ENCODE peak calls at places on chromosomes 1 and 21, in seven cellular contexts. One of them, this sample, is unnamed.

GRCh38 chr1:41670558-41670957 is 186.1 kb upstream of the EDN2 start:
- DNase-seq in CD4-positive, CD25-positive, alpha-beta regulatory T cell: no peak
- DNase-seq in vagina: no peak
- DNase-seq in CD8-positive, alpha-beta memory T cell: no peak
- DNase-seq in CD4-positive, alpha-beta T cell: no peak
- DNase-seq in left ventricle myocardium inferior: no peak
- DNase-seq in psoas muscle: no peak
- DNase-seq in this sample: peak; percentile 58

GRCh38 chr1:41024953-41025352 is 3.4 kb upstream of the SLFNL1 start:
- DNase-seq in CD4-positive, CD25-positive, alpha-beta regulatory T cell: no peak
- DNase-seq in vagina: no peak
- DNase-seq in CD8-positive, alpha-beta memory T cell: no peak
- DNase-seq in CD4-positive, alpha-beta T cell: no peak
- DNase-seq in left ventricle myocardium inferior: no peak
- DNase-seq in psoas muscle: no peak
- DNase-seq in this sample: no peak

GRCh38 chr1:171909711-171910110 is 68.4 kb downstream of the DNM3 start:
- DNase-seq in CD4-positive, CD25-positive, alpha-beta regulatory T cell: no peak
- DNase-seq in vagina: no peak
- DNase-seq in CD8-positive, alpha-beta memory T cell: no peak
- DNase-seq in CD4-positive, alpha-beta T cell: no peak
- DNase-seq in left ventricle myocardium inferior: no peak
- DNase-seq in psoas muscle: no peak
- DNase-seq in this sample: no peak

GRCh38 chr1:58722967-58723366 is 23.1 kb upstream of the MYSM1 start:
- DNase-seq in CD4-positive, CD25-positive, alpha-beta regulatory T cell: no peak
- DNase-seq in vagina: no peak
- DNase-seq in CD8-positive, alpha-beta memory T cell: no peak
- DNase-seq in CD4-positive, alpha-beta T cell: no peak
- DNase-seq in left ventricle myocardium inferior: no peak
- DNase-seq in psoas muscle: no peak
- DNase-seq in this sample: no peak

GRCh38 chr21:36207577-36208320 is 51.1 kb downstream of the DOP1B start:
- DNase-seq in CD4-positive, CD25-positive, alpha-beta regulatory T cell: no peak
- DNase-seq in vagina: no peak
- DNase-seq in CD8-positive, alpha-beta memory T cell: no peak
- DNase-seq in CD4-positive, alpha-beta T cell: no peak
- DNase-seq in left ventricle myocardium inferior: no peak
- DNase-seq in psoas muscle: no peak
- DNase-seq in this sample: no peak

GRCh38 chr1:197180252-197180878 is 33.9 kb upstream of the ASPM start:
- DNase-seq in CD4-positive, CD25-positive, alpha-beta regulatory T cell: peak; percentile 44
- DNase-seq in vagina: no peak
- DNase-seq in CD8-positive, alpha-beta memory T cell: peak; percentile 7
- DNase-seq in CD4-positive, alpha-beta T cell: no peak
- DNase-seq in left ventricle myocardium inferior: no peak
- DNase-seq in psoas muscle: no peak
- DNase-seq in this sample: no peak

GRCh38 chr21:45970674-45971486 is 10.7 kb upstream of the COL6A1 start:
- DNase-seq in CD4-positive, CD25-positive, alpha-beta regulatory T cell: peak; percentile 33
- DNase-seq in vagina: no peak
- DNase-seq in CD8-positive, alpha-beta memory T cell: no peak
- DNase-seq in CD4-positive, alpha-beta T cell: peak; percentile 37
- DNase-seq in left ventricle myocardium inferior: peak; percentile 76
- DNase-seq in psoas muscle: peak; percentile 82
- DNase-seq in this sample: peak; percentile 60

GRCh38 chr1:226655251-226656163 is 83.6 kb downstream of the ITPKB start:
- DNase-seq in CD4-positive, CD25-positive, alpha-beta regulatory T cell: no peak
- DNase-seq in vagina: no peak
- DNase-seq in CD8-positive, alpha-beta memory T cell: peak; percentile 31
- DNase-seq in CD4-positive, alpha-beta T cell: no peak
- DNase-seq in left ventricle myocardium inferior: peak; percentile 18
- DNase-seq in psoas muscle: peak; percentile 54
- DNase-seq in this sample: peak; percentile 42

GRCh38 chr1:155145491-155145890 is 5.2 kb upstream of the DPM3 start:
- DNase-seq in CD4-positive, CD25-positive, alpha-beta regulatory T cell: no peak
- DNase-seq in vagina: no peak
- DNase-seq in CD8-positive, alpha-beta memory T cell: no peak
- DNase-seq in CD4-positive, alpha-beta T cell: no peak
- DNase-seq in left ventricle myocardium inferior: no peak
- DNase-seq in psoas muscle: no peak
- DNase-seq in this sample: no peak

DNA sequence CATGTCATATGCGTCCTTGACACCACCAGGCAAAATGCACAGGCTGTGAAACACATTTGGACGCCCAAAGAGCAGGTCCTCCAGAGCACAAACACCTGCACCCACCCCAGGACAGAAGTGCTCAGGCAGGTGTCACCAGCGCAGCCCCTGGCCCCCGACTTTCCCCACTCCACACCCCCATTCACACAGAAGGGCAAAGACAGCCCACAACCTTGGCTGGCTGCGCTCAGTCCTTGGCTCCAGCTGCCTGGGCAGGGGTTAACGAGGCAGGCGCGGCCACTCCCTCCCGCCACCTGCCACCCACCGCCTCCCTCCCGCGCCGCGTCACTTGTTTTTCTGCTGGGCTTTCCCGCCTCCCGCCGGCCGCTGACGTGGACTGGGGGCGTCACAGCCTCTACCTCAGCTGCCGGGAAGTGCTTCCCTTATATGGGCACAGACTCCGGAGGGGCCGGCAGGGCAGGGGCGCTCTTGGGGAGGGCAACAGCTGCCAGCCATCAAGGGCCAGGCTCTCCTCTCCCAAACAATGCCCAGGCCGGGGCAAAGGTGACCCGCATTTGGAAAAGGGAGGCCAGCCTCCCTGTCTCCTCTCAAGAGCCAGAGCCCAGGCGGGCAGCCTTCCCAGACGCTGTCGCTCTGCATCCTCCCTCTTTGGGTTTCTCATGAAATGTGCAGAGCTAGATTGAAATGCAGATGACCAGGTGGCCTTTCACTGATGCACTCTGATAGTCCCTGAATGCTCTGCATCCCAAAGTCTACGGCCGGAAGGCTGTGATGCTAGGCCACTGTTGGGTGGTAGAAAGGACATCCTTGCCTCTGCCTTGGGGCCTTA is 14.8 kb upstream of the BTG2 start:
- DNase-seq in CD4-positive, CD25-positive, alpha-beta regulatory T cell: peak; percentile 97
- DNase-seq in vagina: no peak
- DNase-seq in CD8-positive, alpha-beta memory T cell: peak; percentile 97
- DNase-seq in CD4-positive, alpha-beta T cell: peak; percentile 97
- DNase-seq in left ventricle myocardium inferior: peak; percentile 94
- DNase-seq in psoas muscle: peak; percentile 98
- DNase-seq in this sample: peak; percentile 77
- H3K27ac ChIP-seq in CD4-positive, CD25-positive, alpha-beta regulatory T cell: peak overlapping the region; percentile 100
- H3K27ac ChIP-seq in vagina: peak overlapping the region; percentile 89
- H3K27ac ChIP-seq in CD8-positive, alpha-beta memory T cell: peak overlapping the region; percentile 99
- H3K27ac ChIP-seq in CD4-positive, alpha-beta T cell: peak overlapping the region; percentile 99
- H3K27ac ChIP-seq in left ventricle myocardium inferior: peak overlapping the region; percentile 90
- H3K27ac ChIP-seq in psoas muscle: peak overlapping the region; percentile 91
- H3K27ac ChIP-seq in this sample: peak overlapping the region; percentile 65

GRCh38 chr1:23123528-23123927 is 45.1 kb downstream of the LUZP1 start:
- DNase-seq in CD4-positive, CD25-positive, alpha-beta regulatory T cell: no peak
- DNase-seq in vagina: no peak
- DNase-seq in CD8-positive, alpha-beta memory T cell: no peak
- DNase-seq in CD4-positive, alpha-beta T cell: no peak
- DNase-seq in left ventricle myocardium inferior: no peak
- DNase-seq in psoas muscle: no peak
- DNase-seq in this sample: no peak

GRCh38 chr1:23122796-23123195 is 45.9 kb downstream of the LUZP1 start:
- DNase-seq in CD4-positive, CD25-positive, alpha-beta regulatory T cell: no peak
- DNase-seq in vagina: no peak
- DNase-seq in CD8-positive, alpha-beta memory T cell: no peak
- DNase-seq in CD4-positive, alpha-beta T cell: no peak
- DNase-seq in left ventricle myocardium inferior: no peak
- DNase-seq in psoas muscle: no peak
- DNase-seq in this sample: no peak

GRCh38 chr1:23120383-23120782 is 48.3 kb downstream of the LUZP1 start:
- DNase-seq in CD4-positive, CD25-positive, alpha-beta regulatory T cell: no peak
- DNase-seq in vagina: no peak
- DNase-seq in CD8-positive, alpha-beta memory T cell: no peak
- DNase-seq in CD4-positive, alpha-beta T cell: no peak
- DNase-seq in left ventricle myocardium inferior: no peak
- DNase-seq in psoas muscle: no peak
- DNase-seq in this sample: no peak

GRCh38 chr1:23124259-23125026 is 44.2 kb downstream of the LUZP1 start:
- DNase-seq in CD4-positive, CD25-positive, alpha-beta regulatory T cell: no peak
- DNase-seq in vagina: no peak
- DNase-seq in CD8-positive, alpha-beta memory T cell: no peak
- DNase-seq in CD4-positive, alpha-beta T cell: no peak
- DNase-seq in left ventricle myocardium inferior: no peak
- DNase-seq in psoas muscle: no peak
- DNase-seq in this sample: no peak

DNA sequence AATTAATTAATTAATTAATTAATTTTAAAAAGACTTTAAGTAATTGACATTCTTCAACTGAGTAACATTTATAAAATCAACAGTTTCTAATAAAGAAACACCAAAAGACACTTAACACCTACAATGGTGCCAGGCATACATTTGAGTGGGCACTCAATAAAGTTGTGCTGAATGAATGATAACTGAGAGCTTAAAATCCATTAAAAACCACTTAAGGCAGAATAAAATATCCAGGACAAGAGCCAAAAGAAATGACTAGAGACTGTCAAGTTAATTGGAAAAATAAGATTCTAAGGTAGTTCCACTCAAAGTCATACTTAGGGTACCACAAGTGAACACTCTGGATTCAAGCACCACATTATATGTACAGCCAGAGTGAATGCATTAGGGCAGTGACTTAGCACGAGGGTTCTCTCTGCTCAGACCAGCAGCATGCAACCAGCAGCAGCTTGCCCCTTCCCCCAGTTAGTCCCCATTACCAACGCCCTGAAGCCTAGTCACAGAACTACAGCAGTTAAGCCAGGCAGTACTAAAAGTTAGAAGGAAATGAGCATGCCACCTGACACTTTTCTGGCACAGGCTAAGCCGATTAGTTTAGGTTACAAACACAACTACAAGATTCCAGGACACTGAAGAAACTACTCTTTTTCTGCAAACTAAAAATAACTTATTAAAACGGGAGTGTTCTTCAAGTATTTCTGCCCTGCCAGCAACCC is 46.5 kb downstream of the LUZP1 start:
- DNase-seq in CD4-positive, CD25-positive, alpha-beta regulatory T cell: no peak
- DNase-seq in vagina: no peak
- DNase-seq in CD8-positive, alpha-beta memory T cell: no peak
- DNase-seq in CD4-positive, alpha-beta T cell: no peak
- DNase-seq in left ventricle myocardium inferior: no peak
- DNase-seq in psoas muscle: no peak
- DNase-seq in this sample: no peak
- H3K27ac ChIP-seq in CD4-positive, CD25-positive, alpha-beta regulatory T cell: no peak overlapping the region
- H3K27ac ChIP-seq in vagina: no peak overlapping the region
- H3K27ac ChIP-seq in CD8-positive, alpha-beta memory T cell: peak overlapping the region; percentile 10
- H3K27ac ChIP-seq in CD4-positive, alpha-beta T cell: no peak overlapping the region
- H3K27ac ChIP-seq in left ventricle myocardium inferior: peak overlapping the region; percentile 48
- H3K27ac ChIP-seq in psoas muscle: no peak overlapping the region
- H3K27ac ChIP-seq in this sample: no peak overlapping the region

DNA sequence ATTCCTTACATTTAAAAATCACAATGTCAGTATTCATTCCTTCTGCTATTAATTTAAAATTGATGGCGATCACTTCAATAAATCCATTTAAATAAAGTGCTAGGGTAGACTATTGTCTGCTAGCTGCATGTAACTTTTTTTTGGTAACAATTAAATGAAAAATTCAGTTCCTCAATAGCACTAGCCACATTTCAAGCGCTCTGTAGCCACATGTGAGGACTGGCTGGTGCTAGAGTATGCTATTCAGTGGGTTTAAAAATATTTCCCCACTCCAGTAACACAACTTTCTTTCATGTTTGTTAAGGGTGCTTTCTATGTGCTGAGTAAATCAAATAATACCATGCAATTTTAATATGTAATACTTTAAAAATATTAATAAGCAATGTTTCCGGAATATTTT is 108.2 kb downstream of the LTN1 start:
- DNase-seq in CD4-positive, CD25-positive, alpha-beta regulatory T cell: no peak
- DNase-seq in vagina: no peak
- DNase-seq in CD8-positive, alpha-beta memory T cell: no peak
- DNase-seq in CD4-positive, alpha-beta T cell: no peak
- DNase-seq in left ventricle myocardium inferior: no peak
- DNase-seq in psoas muscle: no peak
- DNase-seq in this sample: no peak
- H3K27ac ChIP-seq in CD4-positive, CD25-positive, alpha-beta regulatory T cell: peak overlapping the region; percentile 93
- H3K27ac ChIP-seq in vagina: peak overlapping the region; percentile 82
- H3K27ac ChIP-seq in CD8-positive, alpha-beta memory T cell: peak overlapping the region; percentile 83
- H3K27ac ChIP-seq in CD4-positive, alpha-beta T cell: peak overlapping the region; percentile 88
- H3K27ac ChIP-seq in left ventricle myocardium inferior: peak overlapping the region; percentile 91
- H3K27ac ChIP-seq in psoas muscle: peak overlapping the region; percentile 91
- H3K27ac ChIP-seq in this sample: peak overlapping the region; percentile 80

GRCh38 chr1:48552420-48552819 is 80.4 kb upstream of the SPATA6 start:
- DNase-seq in CD4-positive, CD25-positive, alpha-beta regulatory T cell: no peak
- DNase-seq in vagina: no peak
- DNase-seq in CD8-positive, alpha-beta memory T cell: no peak
- DNase-seq in CD4-positive, alpha-beta T cell: no peak
- DNase-seq in left ventricle myocardium inferior: no peak
- DNase-seq in psoas muscle: no peak
- DNase-seq in this sample: peak; percentile 5
- H3K27ac ChIP-seq in CD4-positive, CD25-positive, alpha-beta regulatory T cell: no peak overlapping the region
- H3K27ac ChIP-seq in vagina: no peak overlapping the region
- H3K27ac ChIP-seq in CD8-positive, alpha-beta memory T cell: no peak overlapping the region
- H3K27ac ChIP-seq in CD4-positive, alpha-beta T cell: no peak overlapping the region
- H3K27ac ChIP-seq in left ventricle myocardium inferior: no peak overlapping the region
- H3K27ac ChIP-seq in psoas muscle: peak overlapping the region; percentile 66
- H3K27ac ChIP-seq in this sample: no peak overlapping the region

DNA sequence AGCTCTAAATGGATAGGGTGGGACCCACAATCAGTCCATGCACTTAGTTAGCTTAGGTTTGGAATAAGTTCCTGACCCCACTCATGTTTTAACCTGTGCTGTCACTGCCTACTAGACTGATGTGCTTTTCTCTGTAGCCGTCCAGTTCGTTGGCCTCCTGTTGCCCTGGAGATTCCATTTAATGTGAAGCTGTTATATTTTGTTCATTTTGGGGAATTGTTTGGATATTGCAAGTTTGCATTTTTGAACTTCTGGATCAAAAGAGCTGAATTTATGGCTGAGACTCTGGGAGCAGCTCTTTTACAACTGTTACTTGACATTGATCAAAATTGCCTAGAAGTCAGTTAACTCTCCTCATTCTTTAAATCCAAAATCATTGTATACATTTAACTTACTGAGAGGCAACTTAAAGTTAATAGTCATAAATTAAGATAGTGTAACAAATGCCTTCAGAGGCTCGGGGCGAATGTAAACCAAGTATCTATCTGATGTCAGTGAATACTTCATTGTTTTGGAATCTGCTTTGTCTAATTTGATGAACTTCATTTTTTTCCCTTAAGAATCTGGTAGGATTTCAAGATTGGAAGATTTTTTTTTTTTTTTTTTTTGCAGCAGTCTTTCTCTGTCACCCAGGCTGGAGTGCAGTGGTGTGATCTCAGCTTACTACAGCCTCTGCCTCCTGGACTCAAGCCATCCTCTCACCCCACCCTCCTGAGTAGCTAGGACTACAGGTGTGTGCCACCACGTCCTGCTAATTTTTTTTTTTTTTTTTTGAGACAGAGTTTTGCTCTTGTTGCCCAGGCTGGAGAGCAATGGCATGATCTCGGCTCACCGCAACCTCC is 38.1 kb downstream of the MIGA1 start:
- DNase-seq in CD4-positive, CD25-positive, alpha-beta regulatory T cell: no peak
- DNase-seq in vagina: no peak
- DNase-seq in CD8-positive, alpha-beta memory T cell: no peak
- DNase-seq in CD4-positive, alpha-beta T cell: no peak
- DNase-seq in left ventricle myocardium inferior: no peak
- DNase-seq in psoas muscle: no peak
- DNase-seq in this sample: no peak
- H3K27ac ChIP-seq in CD4-positive, CD25-positive, alpha-beta regulatory T cell: no peak overlapping the region
- H3K27ac ChIP-seq in vagina: no peak overlapping the region
- H3K27ac ChIP-seq in CD8-positive, alpha-beta memory T cell: no peak overlapping the region
- H3K27ac ChIP-seq in CD4-positive, alpha-beta T cell: no peak overlapping the region
- H3K27ac ChIP-seq in left ventricle myocardium inferior: no peak overlapping the region
- H3K27ac ChIP-seq in psoas muscle: no peak overlapping the region
- H3K27ac ChIP-seq in this sample: no peak overlapping the region

GRCh38 chr1:67018574-67018973 is 35.4 kb downstream of the SLC35D1 start:
- DNase-seq in CD4-positive, CD25-positive, alpha-beta regulatory T cell: no peak
- DNase-seq in vagina: no peak
- DNase-seq in CD8-positive, alpha-beta memory T cell: no peak
- DNase-seq in CD4-positive, alpha-beta T cell: no peak
- DNase-seq in left ventricle myocardium inferior: no peak
- DNase-seq in psoas muscle: no peak
- DNase-seq in this sample: no peak
- H3K27ac ChIP-seq in CD4-positive, CD25-positive, alpha-beta regulatory T cell: no peak overlapping the region
- H3K27ac ChIP-seq in vagina: peak overlapping the region; percentile 78
- H3K27ac ChIP-seq in CD8-positive, alpha-beta memory T cell: no peak overlapping the region
- H3K27ac ChIP-seq in CD4-positive, alpha-beta T cell: no peak overlapping the region
- H3K27ac ChIP-seq in left ventricle myocardium inferior: no peak overlapping the region
- H3K27ac ChIP-seq in psoas muscle: no peak overlapping the region
- H3K27ac ChIP-seq in this sample: no peak overlapping the region

This sample was measured in DND-41.